ENCODE peak calls at places on chromosomes 12 and 14, in eight cellular contexts. F, Z, I, V, W, B, P and O are unnamed samples.

GRCh38 chr12:114248527-114248926 is 157.4 kb downstream of the TBX5 start:
- DNase-seq in W (no peak), P (no peak), I (peak), B (no peak), Z (no peak), F (no peak), V (no peak), O (no peak)

GRCh38 chr14:34883954-34884353 is 8.8 kb upstream of the BAZ1A start:
- DNase-seq in B (no peak), V (no peak), W (no peak), P (no peak), Z (no peak), F (no peak), I (no peak), O (no peak)

GRCh38 chr12:57008113-57008687 is 1.9 kb upstream of the ZBTB39 start:
- DNase-seq in I (peak), P (no peak), V (peak), Z (peak), B (no peak), F (no peak), W (no peak), O (peak)

GRCh38 chr12:40921563-40922163 is 229.4 kb downstream of the CNTN1 start:
- DNase-seq in P (no peak), F (no peak), I (peak), B (no peak), V (peak), Z (peak), W (no peak), O (peak)

GRCh38 chr12:9115731-9116689 is at the start of gene A2M:
- DNase-seq in B (no peak), P (peak), I (no peak), W (no peak), V (no peak), F (no peak), Z (no peak), O (no peak)

GRCh38 chr12:104974626-104975290 is 11.4 kb upstream of the NOPCHAP1 start:
- DNase-seq in Z (no peak), I (peak), V (peak), B (no peak), W (no peak), F (no peak), P (no peak), O (no peak)

GRCh38 chr14:81710232-81710845 is 176.7 kb upstream of the SEL1L start:
- DNase-seq in B (peak), V (peak), P (peak), W (no peak), Z (peak), F (no peak), I (peak), O (peak)

GRCh38 chr12:51238037-51238509 is 553 bp upstream of the DAZAP2 start:
- DNase-seq in Z (no peak), W (no peak), I (no peak), P (no peak), B (no peak), F (peak), V (no peak), O (no peak)

GRCh38 chr14:69674546-69675245 is 63.3 kb downstream of the SUSD6 start:
- DNase-seq in I (no peak), W (no peak), B (no peak), F (no peak), V (no peak), P (no peak), Z (no peak), O (no peak)

GRCh38 chr14:106044949-106045596 is 518.7 kb downstream of the TMEM121 start:
- DNase-seq in B (peak), Z (peak), V (no peak), I (peak), F (no peak), P (peak), W (peak), O (peak)

GRCh38 chr14:24427537-24428508 is 1.6 kb downstream of the CBLN3 start:
- DNase-seq in I (no peak), P (no peak), F (no peak), Z (no peak), V (no peak), W (no peak), B (no peak), O (no peak)

GRCh38 chr12:120996133-120996746 is 17.9 kb downstream of the HNF1A start:
- DNase-seq in W (no peak), P (no peak), F (no peak), I (no peak), B (no peak), Z (no peak), V (no peak), O (no peak)

GRCh38 chr12:84741727-84742126 is 170.9 kb downstream of the SLC6A15 start:
- DNase-seq in Z (no peak), B (no peak), F (no peak), V (no peak), P (no peak), I (peak), W (no peak), O (no peak)

GRCh38 chr12:97756066-97756701 is 293.6 kb downstream of the RMST start:
- DNase-seq in F (no peak), I (no peak), P (no peak), Z (no peak), W (no peak), V (no peak), B (no peak), O (no peak)

GRCh38 chr12:128747441-128747840 is 76.3 kb downstream of the SLC15A4 start:
- DNase-seq in W (no peak), B (no peak), P (no peak), V (no peak), F (no peak), I (no peak), Z (no peak), O (no peak)

GRCh38 chr12:3168775-3169221 is 91.6 kb downstream of the TSPAN9 start:
- DNase-seq in B (peak), Z (peak), V (peak), P (no peak), I (peak), F (peak), W (no peak), O (peak)